ENCODE peak calls at places on chromosomes 13 and 19, in five cellular contexts. X is H9, S is kidney, P is Caco-2, G is mucosa of descending colon. L is an unnamed sample.

GRCh38 chr13:113211774-113212173 is 2.4 kb downstream of the CUL4A start:
- DNase-seq in P (no peak), S (no peak), X (peak; percentile 54), G (no peak), L (peak; percentile 37)

GRCh38 chr19:46919324-46919723 is 58.5 kb downstream of the ARHGAP35 start:
- DNase-seq in X (no peak), G (no peak), P (no peak), S (no peak), L (no peak)

GRCh38 chr13:20570540-20570939 is 3.6 kb downstream of the IFT88 start:
- DNase-seq in X (no peak), S (no peak), G (no peak), P (no peak), L (no peak)

GRCh38 chr19:13847033-13847899 is 29.7 kb upstream of the NANOS3 start:
- DNase-seq in P (peak; percentile 94), G (peak; percentile 95), S (peak; percentile 99), X (peak; percentile 92), L (peak; percentile 92)

GRCh38 chr13:101959016-101959415 is 442.8 kb downstream of the FGF14 start:
- DNase-seq in S (no peak), G (no peak), P (no peak), X (no peak), L (no peak)

GRCh38 chr19:34669305-34669704 is 7.7 kb downstream of the SCGB2B2 start:
- DNase-seq in P (no peak), S (no peak), G (no peak), X (no peak), L (no peak)

GRCh38 chr13:22449251-22449650 is 731.5 kb upstream of the SGCG start:
- DNase-seq in G (no peak), S (no peak), X (no peak), P (no peak), L (no peak)

GRCh38 chr19:8988204-8988603 is 22.0 kb downstream of the MUC16 start:
- DNase-seq in P (no peak), G (no peak), X (peak; percentile 35), S (no peak), L (no peak)

GRCh38 chr13:110517505-110518149 is 43.9 kb downstream of the RAB20 start:
- DNase-seq in P (no peak), S (peak; percentile 24), X (no peak), G (peak; percentile 34), L (no peak)

GRCh38 chr13:101127741-101128353 is 288.5 kb downstream of the NALCN start:
- DNase-seq in P (no peak), X (no peak), S (no peak), G (no peak), L (peak; percentile 30)

GRCh38 chr13:100088648-100089601 is at the start of gene PCCA:
- DNase-seq in S (peak; percentile 98), X (peak; percentile 99), G (peak; percentile 96), P (peak; percentile 97), L (peak; percentile 99)

GRCh38 chr13:69243366-69243765 is 864.3 kb upstream of the ATXN8OS start:
- DNase-seq in S (no peak), X (no peak), G (no peak), P (no peak), L (no peak)

GRCh38 chr13:77810430-77810829 is 108.2 kb downstream of the EDNRB start:
- DNase-seq in P (no peak), X (no peak), G (no peak), S (no peak), L (no peak)

GRCh38 chr13:77810891-77811290 is 107.7 kb downstream of the EDNRB start:
- DNase-seq in S (no peak), P (no peak), X (no peak), G (no peak), L (no peak)

GRCh38 chr13:76672422-76672821 is 213.8 kb downstream of the KCTD12 start:
- DNase-seq in P (no peak), S (no peak), X (no peak), G (no peak), L (no peak)

GRCh38 chr19:29966594-29967249 is 24.7 kb downstream of the URI1 start:
- DNase-seq in G (no peak), X (no peak), P (no peak), S (no peak), L (no peak)

GRCh38 chr19:43779147-43779819 is 1.5 kb downstream of the KCNN4 start:
- DNase-seq in P (no peak), X (no peak), S (peak; percentile 76), G (peak; percentile 88), L (no peak)

GRCh38 chr13:112894673-112895481 is 74.1 kb upstream of the MCF2L start:
- DNase-seq in G (peak; percentile 53), X (peak; percentile 87), P (no peak), S (peak; percentile 81), L (peak; percentile 54)

GRCh38 chr19:18253130-18253529 is 21.1 kb downstream of the IQCN start:
- DNase-seq in S (no peak), X (no peak), G (no peak), P (no peak), L (no peak)

GRCh38 chr13:57633141-57633949 is 1.8 kb downstream of the PCDH17 start:
- DNase-seq in S (peak; percentile 73), X (peak; percentile 91), P (no peak), G (peak; percentile 44), L (peak; percentile 68)

GRCh38 chr13:45897562-45897961 is 46.0 kb upstream of the SIAH3 start:
- DNase-seq in P (no peak), G (no peak), X (no peak), S (no peak), L (no peak)

GRCh38 chr19:48258350-48258749 is 2.6 kb upstream of the CARD8 start:
- DNase-seq in G (no peak), P (no peak), X (no peak), S (no peak), L (no peak)

GRCh38 chr13:22114630-22115311 is 443.9 kb downstream of the FGF9 start:
- DNase-seq in X (no peak), G (no peak), P (no peak), S (no peak), L (peak; percentile 33)

GRCh38 chr13:98445340-98446233 is 131.3 kb downstream of the STK24 start:
- DNase-seq in X (peak; percentile 89), P (peak; percentile 77), G (peak; percentile 77), S (peak; percentile 87), L (peak; percentile 82)

GRCh38 chr19:5547881-5548280 is 19.9 kb downstream of the TINCR start:
- DNase-seq in G (no peak), P (peak; percentile 53), S (no peak), X (peak; percentile 70), L (no peak)
- TF ChIP-seq CTCF in G (no peak), P (peak; percentile 88), S (peak; percentile 34), X (peak; percentile 87), L (peak; percentile 36)

GRCh38 chr19:7748756-7749155 is 1.4 kb upstream of the CD209 start:
- DNase-seq in G (no peak), S (no peak), P (no peak), X (peak; percentile 86), L (no peak)
- TF ChIP-seq CTCF in G (no peak), S (peak; percentile 21), P (peak; percentile 6), X (peak; percentile 67), L (no peak)

GRCh38 chr19:12656899-12657571 is 9.5 kb downstream of the MAN2B1 start:
- DNase-seq in G (no peak), S (no peak), X (peak; percentile 97), P (no peak), L (no peak)
- TF ChIP-seq CTCF in G (no peak), S (no peak), X (no peak), P (no peak), L (no peak)

GRCh38 chr19:23440791-23441190 is 45.5 kb upstream of the ZNF91 start:
- DNase-seq in X (peak; percentile 46), G (no peak), S (no peak), P (no peak), L (peak; percentile 10)
- TF ChIP-seq CTCF in X (peak; percentile 55), G (no peak), S (peak; percentile 15), P (peak; percentile 14), L (peak; percentile 18)

L was measured in nephron progenitor cell.